ENCODE peak calls at places on chromosome 21, in six cellular contexts. K is AG09309; E is activated CD8-positive, alpha-beta T cell treated with anti-CD3 and anti-CD28 coated beads for 36 hours; L is pancreas; B is progenitor cell of endocrine pancreas; Z is HFF-Myc. T is an unnamed sample.
A peak's percentile ranks its signal among the peaks of the same experiment; 100 is the strongest.

GRCh38 chr21:34152500-34152899 is 79.1 kb downstream of the MRPS6 start:
- DNase-seq in K (no peak), E (peak; percentile 37), L (no peak), B (no peak), Z (no peak), T (no peak)

GRCh38 chr21:15192243-15192642 is 127.4 kb upstream of the NRIP1 start:
- DNase-seq in K (no peak), E (no peak), L (no peak), B (no peak), Z (no peak), T (no peak)

GRCh38 chr21:33069994-33070811 is at the start of gene OLIG1:
- DNase-seq in K (no peak), E (peak; percentile 48), L (peak; percentile 73), B (peak; percentile 50), Z (no peak), T (no peak)

GRCh38 chr21:20999567-21000169 is 1.5 kb downstream of the NCAM2 start:
- DNase-seq in K (no peak), E (peak; percentile 60), L (no peak), B (no peak), Z (peak; percentile 15), T (no peak)

GRCh38 chr21:34992180-34992579 is 56.9 kb downstream of the RUNX1 start:
- DNase-seq in K (no peak), E (no peak), L (no peak), B (no peak), Z (no peak), T (no peak)

GRCh38 chr21:40118527-40118926 is 251.3 kb downstream of the PCP4 start:
- DNase-seq in K (no peak), E (no peak), L (no peak), B (no peak), Z (no peak), T (no peak)

GRCh38 chr21:14875704-14876364 is 189.0 kb downstream of the NRIP1 start:
- DNase-seq in K (no peak), E (no peak), L (no peak), B (no peak), Z (no peak), T (no peak)

GRCh38 chr21:15022608-15023261 is 42.1 kb downstream of the NRIP1 start:
- DNase-seq in K (no peak), E (no peak), L (no peak), B (no peak), Z (no peak), T (no peak)

GRCh38 chr21:21851657-21852056 is 853.4 kb downstream of the NCAM2 start:
- DNase-seq in K (no peak), E (no peak), L (no peak), B (no peak), Z (no peak), T (no peak)

GRCh38 chr21:17048974-17049373 is 463.9 kb upstream of the CXADR start:
- DNase-seq in K (no peak), E (no peak), L (no peak), B (no peak), Z (no peak), T (no peak)

GRCh38 chr21:39348355-39349210 is at the start of gene HMGN1:
- DNase-seq in K (no peak), E (peak; percentile 92), L (peak; percentile 91), B (peak; percentile 80), Z (no peak), T (peak; percentile 83)

GRCh38 chr21:19712441-19712840 is 1285.8 kb upstream of the NCAM2 start:
- DNase-seq in K (no peak), E (no peak), L (no peak), B (no peak), Z (no peak), T (no peak)

GRCh38 chr21:35628331-35628730 is 432.0 kb downstream of the SETD4 start:
- DNase-seq in K (no peak), E (no peak), L (no peak), B (no peak), Z (no peak), T (no peak)

GRCh38 chr21:43930848-43931384 is 65.9 kb downstream of the AGPAT3 start:
- DNase-seq in K (no peak), E (no peak), L (no peak), B (no peak), Z (no peak), T (no peak)

GRCh38 chr21:25934771-25935224 is 200.0 kb downstream of the GABPA start:
- DNase-seq in K (peak; percentile 83), E (peak; percentile 34), L (no peak), B (no peak), Z (peak; percentile 72), T (no peak)

GRCh38 chr21:38714998-38715397 is 90.7 kb upstream of the ETS2 start:
- DNase-seq in K (no peak), E (no peak), L (no peak), B (no peak), Z (no peak), T (no peak)

GRCh38 chr21:21246007-21246406 is 247.8 kb downstream of the NCAM2 start:
- DNase-seq in K (no peak), E (no peak), L (no peak), B (no peak), Z (no peak), T (no peak)

GRCh38 chr21:36207577-36208320 is 51.1 kb downstream of the DOP1B start:
- DNase-seq in K (no peak), E (peak; percentile 7), L (no peak), B (no peak), Z (no peak), T (no peak)

GRCh38 chr21:15617968-15618367 is 111.8 kb upstream of the USP25 start:
- DNase-seq in K (no peak), E (no peak), L (no peak), B (no peak), Z (peak; percentile 26), T (no peak)

GRCh38 chr21:35779690-35780570 is 280.4 kb downstream of the SETD4 start:
- DNase-seq in K (peak; percentile 77), E (no peak), L (no peak), B (no peak), Z (peak; percentile 40), T (no peak)

GRCh38 chr21:9739240-9739639 is 782.1 kb upstream of the TPTE start:
- DNase-seq in K (no peak), E (no peak), L (no peak), B (no peak), Z (no peak), T (no peak)

GRCh38 chr21:26351661-26352060 is 181.1 kb upstream of the APP start:
- DNase-seq in K (no peak), E (no peak), L (no peak), B (no peak), Z (no peak), T (no peak)

GRCh38 chr21:25912402-25912746 is 177.6 kb downstream of the GABPA start:
- DNase-seq in K (no peak), E (no peak), L (no peak), B (no peak), Z (no peak), T (no peak)

GRCh38 chr21:36509966-36510742 is 30.2 kb upstream of the CLDN14 start:
- DNase-seq in K (no peak), E (no peak), L (peak; percentile 67), B (no peak), Z (no peak), T (no peak)

GRCh38 chr21:32412998-32413504 is 545 bp downstream of the EVA1C start:
- DNase-seq in K (no peak), E (no peak), L (peak; percentile 64), B (no peak), Z (no peak), T (no peak)

GRCh38 chr21:41786521-41786987 is 19.7 kb upstream of the RIPK4 start:
- DNase-seq in K (peak; percentile 98), E (no peak), L (no peak), B (no peak), Z (peak; percentile 54), T (no peak)

GRCh38 chr21:41235214-41235613 is 67.3 kb downstream of the BACE2 start:
- DNase-seq in K (no peak), E (no peak), L (no peak), B (no peak), Z (no peak), T (no peak)

GRCh38 chr21:41361786-41362604 is at the start of gene MX2:
- DNase-seq in K (peak; percentile 79), E (peak; percentile 82), L (peak; percentile 55), B (no peak), Z (peak; percentile 61), T (peak; percentile 51)

GRCh38 chr21:37450385-37451044 is 83.9 kb downstream of the DYRK1A start:
- DNase-seq in K (no peak), E (no peak), L (no peak), B (no peak), Z (no peak), T (no peak)

GRCh38 chr21:33268736-33269441 is 2.7 kb downstream of the IL10RB start:
- DNase-seq in K (no peak), E (peak; percentile 47), L (peak; percentile 99), B (no peak), Z (no peak), T (peak; percentile 34)

DNA sequence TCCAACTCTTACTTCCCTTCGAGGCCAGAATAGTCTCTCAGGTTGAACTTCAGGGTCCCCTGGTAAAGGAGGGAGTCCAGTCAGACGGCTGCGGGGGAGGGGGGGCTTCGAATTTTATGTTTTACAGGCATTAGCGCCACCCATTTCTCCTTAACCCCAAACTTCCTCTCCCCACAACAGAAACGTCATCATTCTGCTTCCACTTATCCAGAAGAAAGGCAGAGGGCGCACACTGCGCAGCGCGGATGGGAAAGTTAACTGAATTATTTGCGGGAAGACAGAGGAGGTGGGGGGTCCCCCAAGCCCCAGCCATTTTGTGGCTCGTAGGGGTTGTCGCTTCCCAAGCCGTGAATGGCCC is 529 bp upstream of the PRMT2 start:
- DNase-seq in K (peak; percentile 73), E (peak; percentile 64), L (no peak), B (no peak), Z (peak; percentile 66), T (no peak)
- TF ChIP-seq CTCF in K (peak; percentile 28), E (no peak), L (no peak), B (peak; percentile 21), Z (no peak), T (no peak)

GRCh38 chr21:29232601-29233541 is 65.9 kb upstream of the BACH1 start:
- DNase-seq in K (no peak), E (peak; percentile 7), L (no peak), B (no peak), Z (no peak), T (no peak)
- TF ChIP-seq CTCF in K (peak; percentile 8), E (no peak), L (no peak), B (no peak), Z (no peak), T (no peak)

DNA sequence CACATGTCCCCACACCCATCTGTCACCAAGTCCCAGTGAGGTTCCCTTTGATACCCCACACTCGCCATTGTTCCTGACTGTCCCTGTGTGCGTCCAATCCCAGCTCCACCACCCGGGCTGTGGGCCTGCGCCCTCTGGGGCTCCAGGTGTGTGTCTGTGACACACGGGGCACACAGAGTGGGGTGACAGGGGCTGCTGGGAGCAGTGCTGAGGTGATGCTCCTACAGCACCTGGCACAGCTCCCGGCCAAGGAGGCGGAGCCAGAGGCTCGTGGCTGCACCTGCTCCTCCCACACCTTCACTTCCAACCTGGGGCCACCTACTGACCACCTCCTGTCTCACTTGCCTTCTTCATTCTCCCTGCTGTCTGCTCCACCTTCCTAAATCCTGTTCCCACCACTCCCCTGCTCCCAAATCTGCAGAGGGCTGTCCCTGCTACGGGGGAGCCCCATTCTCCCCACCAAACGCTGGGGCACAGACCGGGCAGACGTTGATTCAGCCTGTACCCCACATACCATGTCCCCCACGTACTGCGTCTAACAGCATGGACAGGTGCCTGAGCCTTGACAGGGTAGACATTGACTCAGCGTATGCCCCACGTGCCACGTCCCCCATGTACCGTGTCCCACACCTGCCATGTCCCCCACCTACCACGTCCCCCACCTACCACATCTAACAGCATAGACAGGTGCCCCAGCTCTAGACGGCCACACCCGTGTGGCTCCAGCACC is 16.4 kb downstream of the WDR4 start:
- DNase-seq in K (no peak), E (no peak), L (no peak), B (no peak), Z (no peak), T (no peak)
- TF ChIP-seq CTCF in K (no peak), E (no peak), L (no peak), B (peak; percentile 45), Z (no peak), T (no peak)

GRCh38 chr21:24727803-24728425 is 879.4 kb downstream of the MRPL39 start:
- DNase-seq in K (no peak), E (no peak), L (no peak), B (no peak), Z (no peak), T (no peak)
- TF ChIP-seq CTCF in K (no peak), E (no peak), L (no peak), B (no peak), Z (no peak), T (no peak)